ENCODE peak calls at places on chromosomes 11 and 22, in six cellular contexts. Q, T, L, S, W and Z are unnamed samples.

GRCh38 chr11:62295504-62295903 is 3.4 kb downstream of the SCGB1D4 start:
- DNase-seq in Q (no peak), T (peak), W (peak), S (no peak), L (no peak), Z (peak)

GRCh38 chr11:63847363-63847762 is 8.5 kb downstream of the MARK2 start:
- DNase-seq in L (no peak), T (no peak), Q (no peak), W (peak), S (no peak), Z (no peak)

GRCh38 chr11:58726594-58727414 is 4.9 kb downstream of the GLYAT start:
- DNase-seq in W (no peak), T (no peak), L (no peak), S (no peak), Q (no peak), Z (peak)

GRCh38 chr11:38593649-38594048 is 1995.6 kb upstream of the RAG2 start:
- DNase-seq in S (no peak), T (no peak), L (no peak), W (peak), Q (no peak), Z (no peak)

GRCh38 chr11:44952500-44953260 is 2.0 kb upstream of the TP53I11 start:
- DNase-seq in S (no peak), L (no peak), W (peak), Q (no peak), T (no peak), Z (no peak)

GRCh38 chr11:15342163-15342562 is 227.4 kb downstream of the INSC start:
- DNase-seq in S (no peak), T (no peak), W (no peak), Q (no peak), L (no peak), Z (no peak)

GRCh38 chr11:134229131-134229790 is 4.8 kb downstream of the VPS26B start:
- DNase-seq in W (peak), L (peak), S (no peak), Q (no peak), T (no peak), Z (no peak)

GRCh38 chr11:75706260-75706729 is 11.3 kb upstream of the MOGAT2 start:
- DNase-seq in S (no peak), Q (peak), W (peak), L (peak), T (peak), Z (peak)

GRCh38 chr11:5304046-5304445 is 2.3 kb upstream of the OR51B4 start:
- DNase-seq in Q (no peak), W (no peak), L (no peak), T (no peak), S (no peak), Z (no peak)

GRCh38 chr11:17790453-17790852 is 55.9 kb downstream of the KCNC1 start:
- DNase-seq in W (peak), Q (no peak), L (peak), T (peak), S (no peak), Z (no peak)

GRCh38 chr22:37184816-37185541 is 3.1 kb downstream of the C1QTNF6 start:
- DNase-seq in T (no peak), Q (no peak), S (no peak), L (no peak), W (no peak), Z (no peak)

GRCh38 chr11:126053340-126054286 is 9.1 kb downstream of the CDON start:
- DNase-seq in Q (no peak), L (no peak), W (no peak), S (no peak), T (peak), Z (no peak)

GRCh38 chr22:31345331-31346254 is 553 bp downstream of the PATZ1 start:
- DNase-seq in T (peak), W (peak), Q (peak), L (peak), S (peak), Z (peak)

GRCh38 chr22:46737976-46738641 is at the start of gene CERK:
- DNase-seq in Q (peak), S (no peak), T (peak), W (no peak), L (peak), Z (peak)

GRCh38 chr11:94885133-94885532 is 88.2 kb downstream of the CWC15 start:
- DNase-seq in W (peak), T (no peak), Q (no peak), L (peak), S (no peak), Z (peak)

GRCh38 chr11:118892515-118892914 is 8.8 kb downstream of the CXCR5 start:
- DNase-seq in S (no peak), L (no peak), T (no peak), Q (peak), W (no peak), Z (peak)

GRCh38 chr22:37604875-37605274 is 3.8 kb upstream of the GGA1 start:
- DNase-seq in T (no peak), Q (no peak), L (no peak), W (no peak), S (no peak), Z (peak)

GRCh38 chr11:87037450-87038234 is at the start of gene TMEM135:
- DNase-seq in L (peak), Q (peak), W (peak), T (peak), S (peak), Z (peak)
- TF ChIP-seq CTCF in L (peak), Q (no peak), W (peak), T (no peak), S (no peak), Z (no peak)

GRCh38 chr11:67732045-67732787 is 57.8 kb upstream of the ALDH3B2 start:
- DNase-seq in S (no peak), L (no peak), W (no peak), Q (peak), T (no peak), Z (no peak)
- TF ChIP-seq CTCF in S (no peak), L (peak), W (peak), Q (peak), T (peak), Z (peak)

DNA sequence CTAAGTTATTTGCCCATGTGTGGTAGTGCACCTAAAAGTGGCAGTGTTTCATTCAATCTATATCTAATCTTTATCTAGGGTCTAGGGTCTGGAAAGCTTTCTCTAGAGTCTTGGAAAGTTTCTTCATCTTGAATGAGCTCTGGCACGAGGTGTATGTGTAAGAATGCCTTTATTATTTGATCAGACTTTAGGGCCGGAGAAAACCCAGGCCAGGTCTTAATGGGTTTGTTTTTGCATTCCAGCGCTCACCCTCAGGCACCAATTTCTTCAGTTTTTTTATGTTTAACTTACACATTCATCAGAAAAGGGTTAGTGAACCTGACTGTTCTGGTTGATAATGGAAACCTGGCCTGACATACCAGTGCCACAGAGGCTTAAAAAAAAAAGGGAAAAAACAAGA is 68.3 kb upstream of the SLN start:
- DNase-seq in Q (no peak), T (peak), S (no peak), L (no peak), W (no peak), Z (no peak)
- TF ChIP-seq CTCF in Q (no peak), T (no peak), S (no peak), L (no peak), W (no peak), Z (no peak)

DNA sequence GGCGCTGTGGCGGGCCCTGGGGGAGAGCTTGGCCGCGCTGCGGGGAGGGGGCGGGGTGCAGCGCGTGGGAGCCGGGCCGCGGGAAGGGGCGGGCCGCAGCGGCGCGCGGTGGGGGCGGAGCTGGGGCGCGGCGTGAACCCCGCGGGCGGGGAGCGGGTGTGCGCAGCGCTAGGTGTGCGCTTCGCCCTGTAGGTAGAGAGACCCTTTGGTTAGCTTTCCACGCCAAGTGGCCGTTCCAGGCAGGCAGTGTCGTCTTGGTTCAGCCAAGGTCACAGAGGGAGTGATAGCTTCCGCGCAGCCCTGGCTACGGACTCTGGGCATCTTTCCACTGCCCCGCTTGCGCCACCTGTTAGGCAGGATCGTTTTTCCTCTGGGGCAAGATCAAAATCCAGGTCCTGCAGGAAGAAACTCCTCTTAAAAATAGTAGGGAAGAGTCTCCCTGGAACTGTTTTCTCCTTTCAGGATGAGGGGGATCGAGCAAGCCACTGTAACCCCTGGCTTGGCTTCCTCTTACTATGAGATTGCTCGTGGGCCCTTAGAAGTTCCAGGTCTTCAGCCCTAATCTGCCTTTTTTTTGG is 434 bp downstream of the BANF1 start:
- DNase-seq in L (peak), Q (no peak), W (peak), S (peak), T (peak), Z (no peak)
- TF ChIP-seq CTCF in L (peak), Q (no peak), W (peak), S (no peak), T (no peak), Z (no peak)

GRCh38 chr11:4187055-4187988 is 92.7 kb downstream of the RRM1 start:
- DNase-seq in S (peak), L (peak), T (peak), W (peak), Q (peak), Z (peak)
- TF ChIP-seq CTCF in S (peak), L (peak), T (peak), W (peak), Q (peak), Z (peak)